ENCODE peak calls at places on chromosome 16, in ten cellular contexts. One of them, this sample, is unnamed.

GRCh38 chr16:24552705-24553104 is 13.3 kb downstream of the RBBP6 start:
- DNase-seq in IMR-90: no peak
- DNase-seq in lung: no peak
- DNase-seq in A673: no peak
- DNase-seq in NB4: no peak
- DNase-seq in lower lobe of right lung: no peak
- DNase-seq in kidney epithelial cell: no peak
- DNase-seq in CD4-positive, alpha-beta T cell: no peak
- DNase-seq in mesothelial cell of epicardium: no peak
- DNase-seq in retinal pigment epithelial cell: no peak
- DNase-seq in this sample: no peak

GRCh38 chr16:14303182-14303618 is 232.1 kb downstream of the MRTFB start:
- DNase-seq in lung: no peak
- DNase-seq in kidney epithelial cell: no peak
- DNase-seq in retinal pigment epithelial cell: no peak
- DNase-seq in CD4-positive, alpha-beta T cell: no peak
- DNase-seq in mesothelial cell of epicardium: no peak
- DNase-seq in A673: no peak
- DNase-seq in NB4: no peak
- DNase-seq in IMR-90: peak
- DNase-seq in lower lobe of right lung: no peak
- DNase-seq in this sample: no peak

GRCh38 chr16:88963583-88963982 is 13.4 kb downstream of the CBFA2T3 start:
- DNase-seq in lower lobe of right lung: peak
- DNase-seq in CD4-positive, alpha-beta T cell: no peak
- DNase-seq in kidney epithelial cell: no peak
- DNase-seq in NB4: no peak
- DNase-seq in retinal pigment epithelial cell: peak
- DNase-seq in mesothelial cell of epicardium: no peak
- DNase-seq in lung: no peak
- DNase-seq in A673: no peak
- DNase-seq in IMR-90: no peak
- DNase-seq in this sample: no peak

GRCh38 chr16:51666821-51667220 is 515.8 kb upstream of the SALL1 start:
- DNase-seq in mesothelial cell of epicardium: no peak
- DNase-seq in CD4-positive, alpha-beta T cell: no peak
- DNase-seq in kidney epithelial cell: no peak
- DNase-seq in NB4: no peak
- DNase-seq in retinal pigment epithelial cell: no peak
- DNase-seq in IMR-90: no peak
- DNase-seq in A673: no peak
- DNase-seq in lower lobe of right lung: no peak
- DNase-seq in lung: no peak
- DNase-seq in this sample: peak

GRCh38 chr16:4309833-4310266 is 6.0 kb upstream of the GLIS2 start:
- DNase-seq in kidney epithelial cell: peak
- DNase-seq in A673: peak
- DNase-seq in NB4: no peak
- DNase-seq in lung: peak
- DNase-seq in IMR-90: peak
- DNase-seq in mesothelial cell of epicardium: no peak
- DNase-seq in CD4-positive, alpha-beta T cell: peak
- DNase-seq in lower lobe of right lung: peak
- DNase-seq in retinal pigment epithelial cell: peak
- DNase-seq in this sample: peak

GRCh38 chr16:81189100-81189664 is 49.3 kb upstream of the BCO1 start:
- DNase-seq in retinal pigment epithelial cell: peak
- DNase-seq in lung: peak
- DNase-seq in A673: no peak
- DNase-seq in CD4-positive, alpha-beta T cell: no peak
- DNase-seq in mesothelial cell of epicardium: no peak
- DNase-seq in IMR-90: peak
- DNase-seq in NB4: no peak
- DNase-seq in kidney epithelial cell: no peak
- DNase-seq in lower lobe of right lung: peak
- DNase-seq in this sample: no peak

GRCh38 chr16:2275476-2276450 is 7.8 kb upstream of the RNPS1 start:
- DNase-seq in CD4-positive, alpha-beta T cell: no peak
- DNase-seq in lung: no peak
- DNase-seq in IMR-90: no peak
- DNase-seq in kidney epithelial cell: no peak
- DNase-seq in retinal pigment epithelial cell: no peak
- DNase-seq in mesothelial cell of epicardium: no peak
- DNase-seq in lower lobe of right lung: no peak
- DNase-seq in NB4: no peak
- DNase-seq in A673: no peak
- DNase-seq in this sample: no peak

GRCh38 chr16:2335286-2335895 is 5.1 kb downstream of the ABCA3 start:
- DNase-seq in NB4: no peak
- DNase-seq in retinal pigment epithelial cell: no peak
- DNase-seq in IMR-90: no peak
- DNase-seq in CD4-positive, alpha-beta T cell: no peak
- DNase-seq in kidney epithelial cell: no peak
- DNase-seq in lower lobe of right lung: no peak
- DNase-seq in mesothelial cell of epicardium: no peak
- DNase-seq in lung: no peak
- DNase-seq in A673: no peak
- DNase-seq in this sample: no peak

DNA sequence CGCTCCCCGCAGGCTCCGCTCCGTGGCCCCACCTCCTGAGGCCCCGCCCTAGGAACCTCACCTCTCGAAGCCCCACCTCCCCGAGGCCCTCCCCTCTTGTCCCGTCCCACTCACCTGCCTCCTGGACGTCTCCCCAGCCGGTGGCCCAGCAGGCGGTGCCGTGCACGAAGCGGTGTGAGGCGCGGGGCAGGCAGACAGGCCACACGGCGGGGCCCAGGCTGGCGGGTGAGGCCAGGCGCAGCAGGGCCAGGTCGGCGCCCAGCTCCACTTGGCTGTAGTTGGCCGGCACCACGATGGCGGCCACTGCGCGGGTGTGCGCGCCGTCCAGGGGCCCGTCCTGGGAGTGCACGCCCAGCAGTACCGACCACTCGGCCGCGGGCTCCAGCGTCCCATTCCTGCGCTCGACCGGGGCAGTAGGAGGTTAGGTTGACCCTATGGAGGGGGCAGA is 1.6 kb downstream of the PRSS36 start:
- DNase-seq in kidney epithelial cell: no peak
- DNase-seq in lower lobe of right lung: peak
- DNase-seq in mesothelial cell of epicardium: no peak
- DNase-seq in IMR-90: no peak
- DNase-seq in CD4-positive, alpha-beta T cell: no peak
- DNase-seq in lung: peak
- DNase-seq in NB4: no peak
- DNase-seq in A673: no peak
- DNase-seq in retinal pigment epithelial cell: no peak
- DNase-seq in this sample: no peak
- TF ChIP-seq CTCF in kidney epithelial cell: no peak
- TF ChIP-seq CTCF in lower lobe of right lung: no peak
- TF ChIP-seq CTCF in mesothelial cell of epicardium: no peak
- TF ChIP-seq CTCF in IMR-90: no peak
- TF ChIP-seq CTCF in CD4-positive, alpha-beta T cell: no peak
- TF ChIP-seq CTCF in lung: no peak
- TF ChIP-seq CTCF in NB4: no peak
- TF ChIP-seq CTCF in A673: no peak
- TF ChIP-seq CTCF in retinal pigment epithelial cell: no peak
- TF ChIP-seq CTCF in this sample: no peak

GRCh38 chr16:53282975-53283946 is 151.0 kb upstream of the RBL2 start:
- DNase-seq in mesothelial cell of epicardium: no peak
- DNase-seq in lower lobe of right lung: no peak
- DNase-seq in A673: peak
- DNase-seq in retinal pigment epithelial cell: peak
- DNase-seq in IMR-90: peak
- DNase-seq in CD4-positive, alpha-beta T cell: no peak
- DNase-seq in lung: no peak
- DNase-seq in NB4: peak
- DNase-seq in kidney epithelial cell: peak
- DNase-seq in this sample: peak
- TF ChIP-seq CTCF in mesothelial cell of epicardium: no peak
- TF ChIP-seq CTCF in lower lobe of right lung: peak
- TF ChIP-seq CTCF in A673: peak
- TF ChIP-seq CTCF in retinal pigment epithelial cell: peak
- TF ChIP-seq CTCF in IMR-90: peak
- TF ChIP-seq CTCF in CD4-positive, alpha-beta T cell: peak
- TF ChIP-seq CTCF in lung: peak
- TF ChIP-seq CTCF in NB4: peak
- TF ChIP-seq CTCF in kidney epithelial cell: peak
- TF ChIP-seq CTCF in this sample: peak

GRCh38 chr16:26762596-26762995 is 304.1 kb upstream of the C16orf82 start:
- DNase-seq in CD4-positive, alpha-beta T cell: no peak
- DNase-seq in IMR-90: no peak
- DNase-seq in lower lobe of right lung: no peak
- DNase-seq in kidney epithelial cell: no peak
- DNase-seq in retinal pigment epithelial cell: no peak
- DNase-seq in lung: no peak
- DNase-seq in NB4: no peak
- DNase-seq in mesothelial cell of epicardium: no peak
- DNase-seq in A673: no peak
- DNase-seq in this sample: no peak

GRCh38 chr16:26770547-26770946 is 296.2 kb upstream of the C16orf82 start:
- DNase-seq in A673: no peak
- DNase-seq in mesothelial cell of epicardium: no peak
- DNase-seq in IMR-90: no peak
- DNase-seq in retinal pigment epithelial cell: no peak
- DNase-seq in kidney epithelial cell: no peak
- DNase-seq in CD4-positive, alpha-beta T cell: no peak
- DNase-seq in NB4: no peak
- DNase-seq in lung: no peak
- DNase-seq in lower lobe of right lung: no peak
- DNase-seq in this sample: no peak

GRCh38 chr16:26765087-26765486 is 301.6 kb upstream of the C16orf82 start:
- DNase-seq in A673: peak
- DNase-seq in NB4: peak
- DNase-seq in IMR-90: no peak
- DNase-seq in lower lobe of right lung: no peak
- DNase-seq in mesothelial cell of epicardium: no peak
- DNase-seq in lung: no peak
- DNase-seq in kidney epithelial cell: no peak
- DNase-seq in retinal pigment epithelial cell: no peak
- DNase-seq in CD4-positive, alpha-beta T cell: no peak
- DNase-seq in this sample: no peak
- TF ChIP-seq CTCF in A673: peak
- TF ChIP-seq CTCF in NB4: peak
- TF ChIP-seq CTCF in IMR-90: no peak
- TF ChIP-seq CTCF in lower lobe of right lung: peak
- TF ChIP-seq CTCF in mesothelial cell of epicardium: peak
- TF ChIP-seq CTCF in lung: no peak
- TF ChIP-seq CTCF in kidney epithelial cell: peak
- TF ChIP-seq CTCF in retinal pigment epithelial cell: no peak
- TF ChIP-seq CTCF in CD4-positive, alpha-beta T cell: no peak
- TF ChIP-seq CTCF in this sample: peak

DNA sequence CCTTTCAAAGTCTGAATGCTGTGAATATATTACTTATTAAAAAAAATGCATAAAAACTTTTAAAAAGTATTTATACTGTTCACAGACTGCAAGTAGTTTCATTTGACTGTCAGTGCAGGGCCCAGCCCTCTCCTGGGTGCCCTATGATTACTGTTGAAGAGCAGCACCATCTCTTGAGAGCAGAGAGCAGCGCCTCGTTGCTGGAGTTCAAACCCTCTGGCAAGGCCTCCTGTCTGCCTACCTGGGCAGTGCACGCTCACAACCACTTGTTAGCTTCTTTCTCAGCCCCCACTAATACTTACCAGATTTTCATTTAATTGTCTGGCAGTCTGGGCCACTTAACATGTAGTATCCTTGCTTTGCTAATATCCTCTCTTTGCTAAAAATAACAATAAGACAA is 233.4 kb downstream of the PHKB start:
- DNase-seq in CD4-positive, alpha-beta T cell: no peak
- DNase-seq in NB4: no peak
- DNase-seq in retinal pigment epithelial cell: no peak
- DNase-seq in lung: no peak
- DNase-seq in A673: no peak
- DNase-seq in kidney epithelial cell: no peak
- DNase-seq in mesothelial cell of epicardium: no peak
- DNase-seq in lower lobe of right lung: no peak
- DNase-seq in IMR-90: no peak
- DNase-seq in this sample: no peak
- TF ChIP-seq CTCF in CD4-positive, alpha-beta T cell: no peak
- TF ChIP-seq CTCF in NB4: no peak
- TF ChIP-seq CTCF in retinal pigment epithelial cell: no peak
- TF ChIP-seq CTCF in lung: no peak
- TF ChIP-seq CTCF in A673: no peak
- TF ChIP-seq CTCF in kidney epithelial cell: no peak
- TF ChIP-seq CTCF in mesothelial cell of epicardium: no peak
- TF ChIP-seq CTCF in lower lobe of right lung: no peak
- TF ChIP-seq CTCF in IMR-90: no peak
- TF ChIP-seq CTCF in this sample: no peak

DNA sequence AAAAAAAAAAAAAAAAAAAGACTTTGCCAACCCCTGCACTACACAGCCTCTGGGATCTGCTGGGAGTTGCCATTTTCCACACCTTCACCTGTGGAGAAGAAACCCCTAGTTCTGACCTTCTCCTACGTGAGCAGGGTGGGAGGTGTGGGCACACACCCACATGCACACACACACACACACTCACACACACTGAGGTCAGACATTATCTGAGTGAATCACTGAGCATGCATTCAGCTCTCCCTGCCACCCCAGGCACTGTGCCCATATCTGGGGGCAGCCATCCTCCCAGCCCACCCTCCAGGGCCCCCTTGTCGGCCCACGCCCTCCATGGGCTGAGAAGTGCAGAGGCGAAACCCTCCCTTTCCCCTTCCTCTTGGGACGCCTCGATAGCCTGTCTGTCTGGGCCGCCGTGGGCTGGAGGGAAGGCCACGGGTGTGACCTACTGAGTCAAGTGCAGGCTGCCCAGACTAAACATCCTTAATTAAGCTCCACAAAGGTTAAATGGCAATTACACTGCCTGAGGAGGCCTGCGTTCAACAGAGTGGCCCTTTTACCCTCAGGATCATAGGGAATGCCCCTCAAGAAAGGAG is 143.8 kb downstream of the C16orf95 start:
- DNase-seq in CD4-positive, alpha-beta T cell: no peak
- DNase-seq in NB4: no peak
- DNase-seq in IMR-90: no peak
- DNase-seq in lower lobe of right lung: no peak
- DNase-seq in A673: no peak
- DNase-seq in mesothelial cell of epicardium: no peak
- DNase-seq in kidney epithelial cell: no peak
- DNase-seq in retinal pigment epithelial cell: no peak
- DNase-seq in lung: no peak
- DNase-seq in this sample: no peak
- TF ChIP-seq CTCF in CD4-positive, alpha-beta T cell: no peak
- TF ChIP-seq CTCF in NB4: no peak
- TF ChIP-seq CTCF in IMR-90: no peak
- TF ChIP-seq CTCF in lower lobe of right lung: no peak
- TF ChIP-seq CTCF in A673: no peak
- TF ChIP-seq CTCF in mesothelial cell of epicardium: no peak
- TF ChIP-seq CTCF in kidney epithelial cell: no peak
- TF ChIP-seq CTCF in retinal pigment epithelial cell: no peak
- TF ChIP-seq CTCF in lung: no peak
- TF ChIP-seq CTCF in this sample: no peak

This sample was measured in astrocyte of the spinal cord.